ENCODE peak calls at places on chromosomes 6 and 20, in six cellular contexts. J, W, P, C, S and T are unnamed samples. For H3K4me1 and H3K9me3, the result is how much of the 10 kb centered on the place peaks cover.

GRCh38 chr6:38117281-38117680 is 297.8 kb downstream of the ZFAND3 start:
- DNase-seq in P (no peak), W (no peak), C (no peak), S (no peak), J (no peak), T (no peak)

GRCh38 chr6:81938991-81939773 is 186.7 kb upstream of the TENT5A start:
- DNase-seq in S (no peak), J (no peak), P (no peak), C (no peak), W (no peak), T (no peak)

GRCh38 chr6:149094156-149094555 is 223.4 kb upstream of the TAB2 start:
- DNase-seq in P (no peak), J (no peak), S (no peak), C (no peak), W (no peak), T (no peak)

GRCh38 chr20:32638848-32639247 is 34.9 kb downstream of the C20orf203 start:
- DNase-seq in J (no peak), C (peak), P (no peak), W (no peak), S (peak), T (no peak)

GRCh38 chr6:111701146-111701545 is 95.5 kb upstream of the TRAF3IP2 start:
- DNase-seq in S (no peak), J (no peak), C (no peak), P (no peak), W (no peak), T (no peak)

GRCh38 chr6:69835414-69836179 is 30.8 kb upstream of the COL19A1 start:
- DNase-seq in P (no peak), J (no peak), W (no peak), C (no peak), S (no peak), T (no peak)

GRCh38 chr20:50575869-50576720 is 65.9 kb downstream of the PTPN1 start:
- DNase-seq in C (peak), P (peak), W (peak), J (peak), S (peak), T (peak)

GRCh38 chr6:148463671-148464070 is 121.0 kb downstream of the SASH1 start:
- DNase-seq in W (no peak), S (no peak), P (no peak), C (no peak), J (no peak), T (no peak)

GRCh38 chr20:54368578-54368977 is 106.8 kb upstream of the DOK5 start:
- DNase-seq in C (no peak), W (no peak), J (no peak), S (no peak), P (no peak), T (no peak)

GRCh38 chr6:3698021-3698420 is 53.5 kb downstream of the PXDC1 start:
- DNase-seq in J (no peak), W (no peak), C (no peak), P (no peak), S (no peak), T (no peak)

GRCh38 chr20:9927224-9927623 is 88.3 kb upstream of the PAK5 start:
- DNase-seq in P (no peak), J (no peak), W (no peak), S (no peak), C (no peak), T (no peak)

GRCh38 chr6:170063851-170064617 is 226.8 kb downstream of the DLL1 start:
- DNase-seq in J (peak), S (peak), P (peak), W (no peak), C (peak), T (no peak)

GRCh38 chr20:52190437-52191131 is 995 bp downstream of the ZFP64 start:
- DNase-seq in S (no peak), C (peak), P (no peak), W (no peak), J (peak), T (no peak)

GRCh38 chr6:112938656-112939055 is 591.5 kb downstream of the RFPL4B start:
- DNase-seq in P (no peak), W (no peak), S (no peak), C (no peak), J (no peak), T (no peak)

GRCh38 chr6:106097368-106098231 is 11.5 kb downstream of the PRDM1 start:
- DNase-seq in W (no peak), P (no peak), J (no peak), S (no peak), C (no peak), T (no peak)

GRCh38 chr6:2877960-2878359 is 25.1 kb downstream of the SERPINB9 start:
- DNase-seq in W (no peak), C (no peak), J (no peak), S (no peak), P (no peak), T (no peak)

GRCh38 chr6:37456126-37456525 is 23.1 kb downstream of the CMTR1 start:
- DNase-seq in C (no peak), W (no peak), J (no peak), S (no peak), P (no peak), T (no peak)

GRCh38 chr6:143449731-143450452 is 603 bp downstream of the ADAT2 start:
- DNase-seq in W (peak), P (no peak), J (no peak), S (peak), C (no peak), T (peak)

GRCh38 chr6:104943781-104944180 is 13.1 kb upstream of the LIN28B start:
- DNase-seq in J (no peak), C (no peak), P (no peak), S (no peak), W (no peak), T (no peak)

GRCh38 chr6:81669445-81669844 is 83.0 kb downstream of the TENT5A start:
- DNase-seq in W (no peak), P (no peak), C (no peak), S (no peak), J (no peak), T (no peak)

GRCh38 chr20:25360631-25361286 is 29.9 kb downstream of the ABHD12 start:
- DNase-seq in J (no peak), S (no peak), C (no peak), W (no peak), P (no peak), T (no peak)

GRCh38 chr6:30322527-30323501 is 3.9 kb upstream of the TRIM39 start:
- DNase-seq in J (no peak), C (no peak), S (no peak), W (peak), P (no peak), T (no peak)

GRCh38 chr6:42345696-42346416 is 105.9 kb downstream of the TRERF1 start:
- DNase-seq in J (no peak), P (no peak), S (no peak), W (no peak), C (no peak), T (no peak)

GRCh38 chr6:24524801-24525200 is 30.0 kb downstream of the ALDH5A1 start:
- DNase-seq in P (no peak), J (no peak), S (no peak), W (no peak), C (no peak), T (no peak)

GRCh38 chr6:142570221-142570671 is 268.4 kb downstream of the ADGRG6 start:
- DNase-seq in S (no peak), W (no peak), J (no peak), C (no peak), P (no peak), T (no peak)

GRCh38 chr6:75418233-75418632 is 75.4 kb downstream of the FILIP1 start:
- DNase-seq in W (no peak), P (no peak), C (no peak), S (no peak), J (no peak), T (no peak)

GRCh38 chr6:7139835-7140470 is 32.2 kb downstream of the RREB1 start:
- DNase-seq in P (no peak), J (peak), S (no peak), C (no peak), W (no peak), T (no peak)

GRCh38 chr6:12818324-12818723 is 101.8 kb downstream of the PHACTR1 start:
- DNase-seq in S (no peak), C (no peak), P (no peak), W (no peak), J (no peak), T (no peak)

GRCh38 chr6:2956930-2957329 is 14.4 kb downstream of the SERPINB6 start:
- DNase-seq in W (no peak), J (peak), P (no peak), S (peak), C (no peak), T (no peak)

GRCh38 chr6:122714059-122714458 is 65.5 kb upstream of the FABP7 start:
- DNase-seq in C (no peak), S (no peak), W (no peak), P (no peak), J (no peak), T (no peak)

GRCh38 chr6:40733290-40733689 is 146.1 kb upstream of the LRFN2 start:
- DNase-seq in J (no peak), W (no peak), P (no peak), S (no peak), C (no peak), T (no peak)

DNA sequence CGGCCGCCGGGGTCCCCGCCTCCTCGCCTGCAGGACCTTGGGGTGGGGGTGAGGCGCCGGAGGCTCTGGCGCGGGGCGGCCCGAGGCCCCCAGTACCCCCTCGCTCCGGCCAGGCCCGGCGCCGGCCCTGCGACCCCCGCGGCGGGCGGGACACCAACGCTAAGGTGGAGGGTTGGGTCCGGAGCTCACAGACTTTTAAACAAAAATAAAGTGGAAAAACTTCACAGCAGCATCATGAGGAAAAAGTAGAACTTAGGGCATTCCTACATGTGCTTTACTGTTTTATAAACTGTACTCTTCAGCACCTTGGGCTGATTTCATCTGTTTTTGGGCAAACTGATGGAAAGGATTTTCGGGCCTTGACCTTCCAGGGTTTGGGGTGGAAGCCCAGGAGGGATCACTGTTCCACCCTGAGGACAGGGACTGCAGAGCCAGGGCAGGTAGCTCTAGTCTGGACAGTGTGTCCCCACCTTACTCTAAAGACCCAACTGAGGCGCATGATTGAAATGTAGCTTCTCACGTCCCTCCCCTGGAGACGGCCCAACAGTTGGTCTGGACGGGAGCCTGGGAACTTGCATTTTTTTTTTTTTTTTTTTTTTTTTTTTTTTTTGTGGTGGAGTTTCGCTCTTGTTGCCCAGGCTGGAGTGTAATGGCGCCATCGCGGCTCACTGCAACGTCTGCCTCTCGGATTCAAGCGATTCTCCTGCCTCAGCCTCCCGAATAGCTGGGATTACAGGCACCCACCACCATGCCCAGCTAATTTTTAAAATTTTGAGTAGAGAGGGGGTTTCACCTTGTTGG is 708 bp downstream of the NELFCD start:
- DNase-seq in C (no peak), W (no peak), P (no peak), S (no peak), J (peak), T (no peak)
- H3K4me1 ChIP-seq in C (under half), W (under half), P (under half), S (under half), J (under half), T (under half)

GRCh38 chr20:29302979-29303644 is 1954.4 kb upstream of the DEFB115 start:
- DNase-seq in P (no peak), W (peak), C (no peak), S (no peak), J (no peak), T (no peak)
- H3K9me3 ChIP-seq in P (under half), W (under half), C (under half), S (under half), J (under half), T (under half)

DNA sequence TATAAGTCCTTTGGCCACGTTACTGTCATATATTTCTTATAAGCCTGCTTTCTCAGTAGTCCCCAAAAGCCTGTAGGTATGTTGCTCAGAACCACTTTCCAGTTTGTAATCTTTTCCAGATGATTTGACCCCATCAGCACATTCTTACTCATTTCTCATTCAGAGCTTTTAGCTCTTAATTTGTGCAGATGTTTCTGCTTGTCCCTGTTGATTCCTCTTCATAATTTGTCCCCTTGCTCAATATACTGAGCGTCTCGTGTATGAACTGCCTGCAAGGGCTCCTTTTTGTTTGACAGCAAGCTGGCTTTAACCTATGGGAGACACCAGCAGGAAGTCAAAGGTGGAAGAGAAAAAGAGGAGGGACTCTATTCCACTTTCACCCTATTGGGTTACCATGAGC is 733.8 kb upstream of the GJE1 start:
- DNase-seq in J (no peak), S (no peak), W (no peak), P (no peak), C (no peak), T (no peak)
- H3K27ac ChIP-seq in J (no peak), S (no peak), W (no peak), P (no peak), C (no peak), T (no peak)

GRCh38 chr6:92682999-92683398 is 736.4 kb downstream of the EPHA7 start:
- DNase-seq in W (no peak), J (no peak), S (no peak), P (no peak), C (no peak), T (no peak)
- H3K4me1 ChIP-seq in W (under half), J (under half), S (under half), P (under half), C (under half), T (under half)

DNA sequence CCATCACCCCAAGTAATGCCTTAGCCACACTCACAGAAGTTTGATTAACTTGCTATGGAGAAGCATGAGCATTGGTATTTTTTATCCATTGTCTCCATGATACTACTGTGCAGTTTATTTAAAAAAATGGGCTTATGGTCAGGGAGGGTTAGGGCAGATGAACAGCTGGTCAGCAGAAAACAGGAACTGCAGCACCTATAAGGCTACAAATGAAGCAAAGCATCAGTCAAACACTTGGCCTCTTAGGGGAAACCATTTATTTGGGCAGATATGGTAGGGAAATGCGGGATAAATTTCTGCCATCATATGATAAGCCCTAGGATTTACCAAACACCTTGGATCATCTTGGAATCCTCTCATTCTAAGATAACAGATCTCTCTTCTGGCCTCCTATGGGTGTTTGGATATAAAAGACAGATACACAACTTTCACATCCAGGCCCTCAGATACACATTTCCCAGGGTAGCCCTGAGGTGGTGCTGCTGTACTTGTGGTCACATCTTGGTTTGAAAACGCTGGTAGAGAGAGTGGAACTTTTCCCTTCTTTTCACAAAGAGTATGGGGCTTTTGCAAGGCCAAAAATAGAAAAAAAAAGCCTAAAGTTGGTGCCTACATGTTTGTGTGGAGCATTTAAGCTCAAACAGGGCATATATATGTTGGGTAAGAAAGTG is 42.8 kb upstream of the AHI1 start:
- DNase-seq in W (no peak), C (peak), S (no peak), J (no peak), P (no peak), T (no peak)
- H3K9me3 ChIP-seq in W (under half), C (under half), S (under half), J (under half), P (under half), T (under half)

GRCh38 chr20:48689874-48690571 is 137.8 kb downstream of the PREX1 start:
- DNase-seq in J (no peak), P (no peak), W (no peak), C (no peak), S (no peak), T (no peak)
- H3K27ac ChIP-seq in J (no peak), P (no peak), W (no peak), C (no peak), S (no peak), T (no peak)

GRCh38 chr20:46830886-46831632 is 63.6 kb upstream of the EYA2 start:
- DNase-seq in W (no peak), P (no peak), J (no peak), C (no peak), S (no peak), T (no peak)
- H3K4me1 ChIP-seq in W (under half), P (under half), J (under half), C (under half), S (under half), T (under half)

DNA sequence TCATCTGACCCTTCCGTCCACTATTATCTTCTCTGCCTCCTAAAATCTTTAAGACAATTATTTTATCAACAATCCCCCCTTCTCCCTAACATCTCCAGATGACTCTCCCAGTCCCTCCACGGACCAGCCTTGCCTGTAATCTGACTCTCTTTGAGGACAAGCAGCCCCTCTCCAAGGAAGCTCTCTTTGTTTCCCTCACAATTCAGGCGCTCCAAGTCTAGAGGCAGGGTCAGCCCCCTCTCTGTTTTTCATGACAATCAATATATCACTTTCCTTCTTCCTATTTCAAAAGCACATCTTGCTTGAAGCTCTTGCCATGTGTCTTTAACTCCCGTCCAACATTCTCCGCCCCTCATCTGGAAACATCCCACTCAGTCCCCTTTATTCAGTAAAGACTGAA is 393.3 kb upstream of the SULF2 start:
- DNase-seq in J (no peak), P (no peak), S (no peak), W (no peak), C (peak), T (no peak)
- H3K9me3 ChIP-seq in J (under half), P (under half), S (under half), W (under half), C (under half), T (under half)